ENCODE peak calls at places on chromosomes 3 and 15, in seven cellular contexts. G is pancreas, K is AG10803, Z is GM06990, W is neural progenitor cell, P is left ventricle myocardium inferior, A is AG09309. T is an unnamed sample.

GRCh38 chr15:40830884-40831283 is 2.4 kb upstream of the PPP1R14D start:
- DNase-seq in G (no peak), K (no peak), Z (no peak), W (no peak), P (no peak), A (no peak), T (no peak)

GRCh38 chr3:4021162-4021561 is 221.9 kb downstream of the LRRN1 start:
- DNase-seq in G (no peak), K (no peak), Z (no peak), W (peak; percentile 41), P (no peak), A (no peak), T (no peak)

GRCh38 chr3:67550541-67550940 is 103.9 kb downstream of the SUCLG2 start:
- DNase-seq in G (no peak), K (no peak), Z (no peak), W (no peak), P (no peak), A (no peak), T (no peak)

GRCh38 chr3:194761384-194761783 is 75.7 kb downstream of the FAM43A start:
- DNase-seq in G (no peak), K (no peak), Z (no peak), W (no peak), P (peak; percentile 40), A (no peak), T (no peak)

GRCh38 chr3:181017690-181018089 is 28.2 kb upstream of the DNAJC19 start:
- DNase-seq in G (no peak), K (no peak), Z (no peak), W (no peak), P (no peak), A (no peak), T (no peak)

GRCh38 chr3:126380011-126380768 is 14.5 kb upstream of the CFAP100 start:
- DNase-seq in G (peak; percentile 52), K (no peak), Z (no peak), W (no peak), P (no peak), A (no peak), T (no peak)

GRCh38 chr3:195450731-195451229 is 8.0 kb upstream of the ACAP2 start:
- DNase-seq in G (no peak), K (peak; percentile 78), Z (no peak), W (no peak), P (no peak), A (peak; percentile 74), T (peak; percentile 83)

GRCh38 chr3:115398481-115398880 is 224.8 kb upstream of the GAP43 start:
- DNase-seq in G (no peak), K (no peak), Z (no peak), W (no peak), P (no peak), A (no peak), T (no peak)

GRCh38 chr15:86526938-86527735 is 447.5 kb downstream of the AGBL1 start:
- DNase-seq in G (no peak), K (no peak), Z (no peak), W (no peak), P (no peak), A (no peak), T (no peak)

GRCh38 chr3:492586-493296 is 296.2 kb downstream of the CHL1 start:
- DNase-seq in G (no peak), K (no peak), Z (no peak), W (no peak), P (no peak), A (no peak), T (no peak)

GRCh38 chr3:36965440-36965839 is 20.6 kb upstream of the TRANK1 start:
- DNase-seq in G (no peak), K (no peak), Z (no peak), W (no peak), P (no peak), A (no peak), T (no peak)

GRCh38 chr3:165192610-165193192 is 3.5 kb downstream of the SLITRK3 start:
- DNase-seq in G (peak; percentile 20), K (no peak), Z (no peak), W (peak; percentile 78), P (no peak), A (no peak), T (no peak)

GRCh38 chr3:86895202-86895601 is 95.7 kb downstream of the VGLL3 start:
- DNase-seq in G (no peak), K (no peak), Z (no peak), W (no peak), P (no peak), A (no peak), T (peak; percentile 24)

GRCh38 chr3:173977747-173978146 is 580.2 kb downstream of the NLGN1 start:
- DNase-seq in G (no peak), K (peak; percentile 59), Z (no peak), W (no peak), P (no peak), A (no peak), T (peak; percentile 60)
- H3K4me3 ChIP-seq in G (no peak overlapping the region), K (no peak overlapping the region), Z (no peak overlapping the region), W (no peak overlapping the region), P (no peak overlapping the region), A (no peak overlapping the region), T (no peak overlapping the region)

GRCh38 chr15:67460521-67460920 is 60.4 kb upstream of the C15orf61 start:
- DNase-seq in G (no peak), K (no peak), Z (no peak), W (no peak), P (no peak), A (no peak), T (no peak)
- H3K4me3 ChIP-seq in G (no peak overlapping the region), K (no peak overlapping the region), Z (no peak overlapping the region), W (no peak overlapping the region), P (no peak overlapping the region), A (no peak overlapping the region), T (no peak overlapping the region)

DNA sequence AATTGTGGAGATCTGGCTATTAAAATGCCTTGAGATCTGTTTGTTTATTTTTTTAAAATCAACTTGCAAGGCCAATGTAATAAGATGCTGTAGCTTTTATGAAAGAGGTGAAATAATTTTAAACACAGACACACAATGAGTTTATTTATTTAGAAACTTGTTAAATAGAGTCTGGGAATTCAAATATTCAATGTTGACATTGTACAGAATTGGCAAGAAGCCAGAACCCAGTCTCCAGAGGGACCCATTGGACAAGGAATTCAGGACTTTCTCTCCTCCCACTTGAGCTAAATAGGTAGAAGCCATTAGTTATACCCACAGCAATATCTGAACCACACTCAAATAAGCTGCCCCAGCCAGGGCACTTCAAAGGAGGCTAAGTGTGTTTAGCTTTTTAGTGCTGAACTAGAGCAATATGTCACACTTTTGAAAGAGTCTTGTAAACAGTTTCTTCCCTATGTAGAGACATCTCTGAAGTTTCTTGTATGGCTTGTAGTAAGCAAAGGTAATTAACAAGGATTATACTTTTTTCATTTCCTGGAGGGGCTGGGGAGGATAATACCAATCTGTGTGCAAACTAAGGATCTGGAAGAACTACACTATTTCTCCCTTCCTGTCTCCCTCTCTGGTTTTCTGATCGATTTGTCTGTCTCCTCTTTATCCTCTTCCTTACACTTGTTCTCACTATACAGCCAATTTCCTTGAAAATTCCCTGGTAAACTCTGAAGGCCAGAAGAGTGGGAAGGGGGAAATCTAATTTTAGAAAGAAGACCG is 6.0 kb downstream of the MECOM start:
- DNase-seq in G (no peak), K (no peak), Z (no peak), W (no peak), P (no peak), A (no peak), T (no peak)
- H3K4me3 ChIP-seq in G (no peak overlapping the region), K (no peak overlapping the region), Z (no peak overlapping the region), W (peak overlapping the region; percentile 86), P (peak overlapping the region; percentile 85), A (no peak overlapping the region), T (no peak overlapping the region)

GRCh38 chr3:32246079-32246675 is 7.7 kb downstream of the CMTM8 start:
- DNase-seq in G (no peak), K (no peak), Z (no peak), W (no peak), P (no peak), A (no peak), T (no peak)
- H3K4me3 ChIP-seq in G (no peak overlapping the region), K (no peak overlapping the region), Z (no peak overlapping the region), W (no peak overlapping the region), P (no peak overlapping the region), A (no peak overlapping the region), T (no peak overlapping the region)

GRCh38 chr3:58013099-58013498 is 4.9 kb downstream of the FLNB start:
- DNase-seq in G (no peak), K (no peak), Z (no peak), W (no peak), P (no peak), A (no peak), T (no peak)

GRCh38 chr3:58011580-58011979 is 3.4 kb downstream of the FLNB start:
- DNase-seq in G (no peak), K (no peak), Z (no peak), W (no peak), P (no peak), A (no peak), T (no peak)

GRCh38 chr3:58010562-58010961 is 2.3 kb downstream of the FLNB start:
- DNase-seq in G (no peak), K (peak; percentile 44), Z (no peak), W (no peak), P (no peak), A (no peak), T (no peak)

GRCh38 chr3:58013973-58014649 is 5.9 kb downstream of the FLNB start:
- DNase-seq in G (no peak), K (peak; percentile 98), Z (no peak), W (no peak), P (peak; percentile 38), A (peak; percentile 83), T (peak; percentile 94)

GRCh38 chr3:58012302-58012701 is 4.1 kb downstream of the FLNB start:
- DNase-seq in G (no peak), K (no peak), Z (peak; percentile 43), W (no peak), P (no peak), A (no peak), T (no peak)
- H3K4me3 ChIP-seq in G (no peak overlapping the region), K (no peak overlapping the region), Z (no peak overlapping the region), W (no peak overlapping the region), P (no peak overlapping the region), A (no peak overlapping the region), T (no peak overlapping the region)

DNA sequence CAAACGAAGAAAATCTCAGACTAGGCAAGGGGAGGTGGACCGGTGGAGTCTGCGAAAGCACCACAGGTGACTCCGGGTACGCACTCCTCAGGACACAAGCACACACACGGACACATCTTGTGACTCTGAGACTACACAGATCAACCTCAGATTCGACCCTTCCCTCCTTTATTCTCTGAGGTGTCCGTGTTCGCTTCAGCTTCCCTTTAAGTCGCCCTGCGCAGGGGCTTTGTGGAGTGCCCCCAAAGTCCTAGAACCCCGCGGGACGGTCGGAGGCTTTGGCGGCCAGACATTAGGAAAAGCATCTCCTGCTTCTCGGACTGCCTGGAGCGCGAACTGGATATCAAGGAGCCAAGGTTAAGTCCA is 805 bp downstream of the DGKG start:
- DNase-seq in G (no peak), K (no peak), Z (peak; percentile 16), W (peak; percentile 25), P (no peak), A (no peak), T (no peak)
- H3K4me3 ChIP-seq in G (no peak overlapping the region), K (no peak overlapping the region), Z (peak overlapping the region; percentile 58), W (peak overlapping the region; percentile 63), P (peak overlapping the region; percentile 73), A (no peak overlapping the region), T (no peak overlapping the region)